ENCODE peak calls at places on chromosomes 6 and 20, in six cellular contexts. E is HL-60, A is GM23338, G is activated B cell treated with CpG ODN at 0.5 μM for 24 hours, J is fibroblast of pulmonary artery, S is breast epithelium. Z is an unnamed sample.
A peak's percentile ranks its signal among the peaks of the same experiment; 100 is the strongest.

GRCh38 chr6:97465877-97466710 is 183.1 kb upstream of the MMS22L start:
- DNase-seq in G (no peak), A (peak; percentile 41), S (no peak), E (no peak), J (no peak), Z (no peak)

GRCh38 chr6:125789576-125790402 is 971 bp upstream of the NCOA7 start:
- DNase-seq in S (no peak), J (peak; percentile 63), G (peak; percentile 32), E (peak; percentile 69), A (peak; percentile 63), Z (no peak)

GRCh38 chr6:33981861-33982260 is 164.0 kb downstream of the GRM4 start:
- DNase-seq in A (no peak), G (no peak), E (no peak), J (no peak), S (no peak), Z (no peak)

GRCh38 chr6:157304840-157305675 is 18.3 kb downstream of the TMEM242 start:
- DNase-seq in S (no peak), J (peak; percentile 42), E (peak; percentile 33), A (no peak), G (no peak), Z (no peak)

GRCh38 chr20:16054917-16055316 is 518.3 kb downstream of the KIF16B start:
- DNase-seq in J (no peak), E (no peak), A (no peak), S (no peak), G (no peak), Z (no peak)

GRCh38 chr6:27251672-27252251 is 4.3 kb downstream of the PRSS16 start:
- DNase-seq in G (peak; percentile 54), E (peak; percentile 74), J (peak; percentile 62), S (peak; percentile 79), A (peak; percentile 98), Z (peak; percentile 84)

GRCh38 chr6:132298344-132298949 is 102.8 kb downstream of the MOXD1 start:
- DNase-seq in G (no peak), E (peak; percentile 50), J (peak; percentile 73), S (no peak), A (peak; percentile 84), Z (no peak)

GRCh38 chr6:123803862-123804681 is at the start of gene NKAIN2:
- DNase-seq in G (no peak), A (peak; percentile 74), E (no peak), J (no peak), S (no peak), Z (no peak)

GRCh38 chr6:33343953-33344611 is 26.5 kb upstream of the ZBTB22 start:
- DNase-seq in J (no peak), G (no peak), S (no peak), A (no peak), E (no peak), Z (no peak)

GRCh38 chr6:113065606-113066005 is 718.5 kb downstream of the RFPL4B start:
- DNase-seq in G (no peak), E (no peak), J (peak; percentile 54), A (peak; percentile 12), S (no peak), Z (no peak)

GRCh38 chr6:117681321-117681720 is 6.1 kb downstream of the NUS1 start:
- DNase-seq in E (no peak), G (no peak), A (no peak), S (no peak), J (peak; percentile 40), Z (no peak)

GRCh38 chr20:3896302-3896701 is 7.1 kb downstream of the PANK2 start:
- DNase-seq in E (no peak), A (no peak), J (peak; percentile 78), S (no peak), G (no peak), Z (no peak)

GRCh38 chr6:168599769-168600330 is 158.9 kb downstream of the SMOC2 start:
- DNase-seq in E (no peak), A (no peak), G (no peak), J (no peak), S (no peak), Z (no peak)

GRCh38 chr6:149862901-149863595 is 1.1 kb downstream of the LRP11 start:
- DNase-seq in A (peak; percentile 71), J (peak; percentile 66), G (no peak), S (peak; percentile 90), E (peak; percentile 64), Z (no peak)

GRCh38 chr20:49601153-49601924 is 33.4 kb upstream of the PTGIS start:
- DNase-seq in J (no peak), E (no peak), S (no peak), A (no peak), G (no peak), Z (no peak)

GRCh38 chr6:113137411-113137810 is 719.7 kb upstream of the MARCKS start:
- DNase-seq in E (no peak), J (peak; percentile 41), G (no peak), A (peak; percentile 8), S (no peak), Z (no peak)

GRCh38 chr6:24283043-24283985 is 74.5 kb downstream of the DCDC2 start:
- DNase-seq in G (no peak), A (peak; percentile 91), J (peak; percentile 92), E (peak; percentile 78), S (peak; percentile 55), Z (peak; percentile 61)

GRCh38 chr6:81216668-81217067 is 535.8 kb downstream of the TENT5A start:
- DNase-seq in S (no peak), G (no peak), A (no peak), E (no peak), J (no peak), Z (no peak)

GRCh38 chr20:36672991-36673390 is 27.0 kb upstream of the SLA2 start:
- DNase-seq in J (no peak), S (no peak), E (no peak), G (no peak), A (no peak), Z (no peak)

GRCh38 chr20:50297498-50298348 is 107.1 kb downstream of the CEBPB start:
- DNase-seq in J (no peak), G (no peak), E (peak; percentile 83), S (no peak), A (no peak), Z (no peak)

GRCh38 chr6:150928882-150929281 is 63.4 kb downstream of the MTHFD1L start:
- DNase-seq in S (no peak), A (peak; percentile 63), J (no peak), G (no peak), E (no peak), Z (no peak)

GRCh38 chr6:118207947-118208346 is 300.9 kb downstream of the SLC35F1 start:
- DNase-seq in E (no peak), J (no peak), S (no peak), A (no peak), G (no peak), Z (no peak)

GRCh38 chr6:150987371-150987828 is 121.9 kb downstream of the MTHFD1L start:
- DNase-seq in J (no peak), E (no peak), S (no peak), A (no peak), G (no peak), Z (no peak)

GRCh38 chr6:105793132-105793531 is 293.0 kb upstream of the PRDM1 start:
- DNase-seq in J (no peak), E (peak; percentile 83), A (no peak), S (no peak), G (no peak), Z (no peak)

GRCh38 chr6:131629656-131630055 is 1.6 kb upstream of the MED23 start:
- DNase-seq in A (no peak), J (no peak), G (no peak), E (no peak), S (no peak), Z (no peak)

GRCh38 chr6:12890171-12890790 is 173.7 kb downstream of the PHACTR1 start:
- DNase-seq in J (no peak), E (no peak), S (no peak), G (no peak), A (peak; percentile 66), Z (no peak)
- TF ChIP-seq CTCF in J (peak; percentile 52), E (peak; percentile 55), S (no peak), G (no peak), A (peak; percentile 70), Z (peak; percentile 29)

GRCh38 chr20:45218133-45218532 is 3.0 kb upstream of the SEMG2 start:
- DNase-seq in S (no peak), J (no peak), A (no peak), G (no peak), E (no peak), Z (no peak)
- TF ChIP-seq CTCF in S (no peak), J (no peak), A (no peak), G (no peak), E (no peak), Z (no peak)

DNA sequence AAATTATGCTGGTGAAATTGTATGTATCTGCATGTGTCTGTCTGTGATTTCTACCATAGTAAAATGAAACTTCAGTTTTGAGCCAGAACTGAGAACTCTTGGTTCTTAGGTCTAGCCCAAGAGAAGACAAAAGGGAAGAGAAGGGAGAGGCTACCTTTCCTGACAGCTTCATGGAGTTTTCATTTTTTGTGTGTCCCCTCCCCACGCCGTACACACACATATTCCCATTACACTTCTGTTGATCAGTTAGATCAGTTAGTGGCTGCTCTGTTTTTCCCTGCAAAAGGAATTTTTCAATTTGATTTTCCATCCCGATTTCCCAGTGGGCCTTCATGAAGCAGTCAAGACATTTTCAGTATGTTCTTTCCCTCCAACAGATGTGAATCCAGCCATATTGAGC is 52.4 kb downstream of the HIVEP1 start:
- DNase-seq in E (no peak), G (no peak), A (no peak), S (no peak), J (no peak), Z (no peak)
- TF ChIP-seq CTCF in E (no peak), G (no peak), A (no peak), S (no peak), J (no peak), Z (no peak)

DNA sequence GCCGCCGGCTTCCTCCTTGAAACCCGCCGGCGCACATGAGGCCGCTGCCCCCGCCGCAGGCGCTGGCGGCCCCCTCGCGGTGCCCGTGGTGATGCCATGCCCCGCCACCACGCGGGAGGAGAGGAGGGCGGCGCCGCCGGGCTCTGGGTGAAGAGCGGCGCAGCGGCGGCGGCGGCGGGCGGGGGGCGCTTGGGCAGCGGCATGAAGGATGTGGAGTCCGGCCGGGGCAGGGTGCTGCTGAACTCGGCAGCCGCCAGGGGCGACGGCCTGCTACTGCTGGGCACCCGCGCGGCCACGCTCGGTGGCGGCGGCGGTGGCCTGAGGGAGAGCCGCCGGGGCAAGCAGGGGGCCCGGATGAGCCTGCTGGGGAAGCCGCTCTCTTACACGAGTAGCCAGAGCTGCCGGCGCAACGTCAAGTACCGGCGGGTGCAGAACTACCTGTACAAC is 253 bp downstream of the KCNQ5 start:
- DNase-seq in A (peak; percentile 72), S (no peak), G (peak; percentile 72), E (peak; percentile 70), J (peak; percentile 43), Z (peak; percentile 40)
- TF ChIP-seq CTCF in A (no peak), S (no peak), G (no peak), E (no peak), J (no peak), Z (no peak)

DNA sequence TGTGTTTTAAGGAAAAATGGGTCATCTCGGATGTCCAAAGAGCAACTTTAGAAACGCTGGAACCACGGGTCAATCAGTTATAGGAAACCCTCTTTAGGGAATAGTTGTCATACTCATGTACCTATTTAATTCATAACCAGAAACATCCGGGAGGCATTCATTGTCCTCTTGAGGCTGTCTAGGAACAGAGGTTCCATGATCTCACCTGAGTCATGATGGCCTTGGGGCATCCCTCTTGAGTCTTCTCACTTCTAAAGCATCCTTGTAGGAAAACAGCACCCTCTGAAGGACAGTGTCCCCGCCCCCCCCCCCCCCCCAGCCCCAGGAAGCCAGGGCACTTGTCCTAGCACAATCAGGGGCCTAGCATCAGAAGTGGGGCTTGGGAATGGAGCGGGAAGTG is 46.3 kb upstream of the CDH4 start:
- DNase-seq in S (no peak), A (no peak), G (no peak), J (no peak), E (no peak), Z (no peak)
- TF ChIP-seq CTCF in S (no peak), A (no peak), G (no peak), J (no peak), E (no peak), Z (no peak)

GRCh38 chr20:25309395-25310267 is 61.7 kb downstream of the PYGB start:
- DNase-seq in J (peak; percentile 50), E (no peak), S (no peak), A (no peak), G (no peak), Z (no peak)
- TF ChIP-seq CTCF in J (no peak), E (no peak), S (no peak), A (no peak), G (no peak), Z (no peak)